ENCODE peak calls at places on chromosomes 1 and 21, in seven cellular contexts. A is natural killer cell, X is adrenal gland, W is AG04450, L is PC-3, T is mammary epithelial cell, I is cardiac muscle cell. E is an unnamed sample.

GRCh38 chr1:9317591-9318331 is 25.1 kb downstream of the SPSB1 start:
- DNase-seq in L (peak), I (peak), W (no peak), A (no peak), X (no peak), T (no peak), E (no peak)

GRCh38 chr1:24526940-24527542 is 24.4 kb downstream of the RCAN3 start:
- DNase-seq in T (no peak), A (no peak), I (peak), W (no peak), L (peak), X (no peak), E (no peak)

GRCh38 chr1:60765204-60765603 is 317.2 kb upstream of the NFIA start:
- DNase-seq in W (no peak), A (no peak), T (peak), X (peak), L (peak), I (peak), E (no peak)

GRCh38 chr1:201820413-201820812 is 8.5 kb upstream of the IPO9 start:
- DNase-seq in W (no peak), X (no peak), L (no peak), A (no peak), I (no peak), T (no peak), E (no peak)

GRCh38 chr21:16942703-16943102 is 570.1 kb upstream of the CXADR start:
- DNase-seq in W (no peak), A (no peak), X (peak), T (peak), I (peak), L (peak), E (no peak)

GRCh38 chr1:161209790-161210409 is 5.2 kb upstream of the FCER1G start:
- DNase-seq in L (peak), I (peak), W (no peak), T (peak), X (peak), A (peak), E (peak)

GRCh38 chr1:170204121-170204520 is 58.4 kb downstream of the NTMT2 start:
- DNase-seq in W (no peak), T (no peak), A (no peak), X (no peak), I (no peak), L (no peak), E (no peak)

GRCh38 chr21:22764222-22764621 is 1766.0 kb downstream of the NCAM2 start:
- DNase-seq in W (no peak), I (no peak), X (no peak), L (no peak), A (no peak), T (no peak), E (no peak)

GRCh38 chr1:115822117-115822516 is 18.8 kb downstream of the NHLH2 start:
- DNase-seq in A (no peak), I (no peak), T (no peak), W (no peak), X (no peak), L (no peak), E (no peak)

GRCh38 chr1:159900086-159900680 is at the start of gene CFAP45:
- DNase-seq in W (no peak), T (peak), L (peak), X (peak), A (no peak), I (peak), E (no peak)

GRCh38 chr1:16173447-16174260 is 17.8 kb upstream of the EPHA2 start:
- DNase-seq in A (no peak), T (peak), W (no peak), I (peak), X (peak), L (peak), E (no peak)

GRCh38 chr1:55060133-55060999 is 21.0 kb downstream of the PCSK9 start:
- DNase-seq in X (no peak), I (no peak), W (no peak), T (no peak), L (no peak), A (no peak), E (no peak)

GRCh38 chr1:181396171-181396670 is 87.1 kb upstream of the CACNA1E start:
- DNase-seq in T (no peak), X (no peak), A (no peak), W (no peak), I (no peak), L (no peak), E (no peak)

GRCh38 chr21:32516729-32517649 is 68.3 kb downstream of the TCP10L start:
- DNase-seq in L (peak), A (no peak), W (peak), T (peak), X (peak), I (peak), E (no peak)

GRCh38 chr1:224528900-224529299 is 87.2 kb upstream of the CNIH3 start:
- DNase-seq in W (peak), X (no peak), I (peak), T (no peak), A (no peak), L (peak), E (no peak)

GRCh38 chr1:198155253-198155652 is 1.5 kb upstream of the NEK7 start:
- DNase-seq in T (peak), W (no peak), L (peak), I (peak), A (no peak), X (no peak), E (no peak)

GRCh38 chr21:29105218-29105617 is 25.2 kb upstream of the MAP3K7CL start:
- DNase-seq in X (no peak), L (peak), W (no peak), T (peak), I (peak), A (no peak), E (no peak)

GRCh38 chr1:219330669-219331068 is 157.0 kb downstream of the LYPLAL1 start:
- DNase-seq in T (no peak), L (peak), I (no peak), W (no peak), X (no peak), A (no peak), E (no peak)

GRCh38 chr1:234478152-234478480 is 863 bp downstream of the TARBP1 start:
- DNase-seq in T (peak), X (no peak), A (peak), W (no peak), I (peak), L (peak), E (no peak)

GRCh38 chr21:34128124-34128523 is 54.7 kb downstream of the MRPS6 start:
- DNase-seq in L (no peak), A (no peak), T (no peak), I (no peak), X (no peak), W (no peak), E (no peak)

GRCh38 chr21:33578214-33578613 is 10.3 kb downstream of the DONSON start:
- DNase-seq in I (peak), A (no peak), T (no peak), L (no peak), X (no peak), W (no peak), E (no peak)

GRCh38 chr1:216314369-216315095 is 108.7 kb downstream of the USH2A start:
- DNase-seq in W (no peak), T (peak), L (peak), I (no peak), A (no peak), X (no peak), E (no peak)

GRCh38 chr1:232622378-232622777 is 7.6 kb downstream of the SIPA1L2 start:
- DNase-seq in I (no peak), W (no peak), X (no peak), A (no peak), T (peak), L (peak), E (no peak)

GRCh38 chr1:23470282-23471070 is 13.5 kb downstream of the ASAP3 start:
- DNase-seq in T (peak), L (no peak), W (no peak), A (no peak), I (peak), X (no peak), E (no peak)

GRCh38 chr1:183218981-183219621 is 33.0 kb downstream of the LAMC2 start:
- DNase-seq in I (no peak), L (no peak), W (no peak), T (no peak), A (no peak), X (no peak), E (no peak)

GRCh38 chr21:44301961-44302406 is 2.1 kb downstream of the PFKL start:
- DNase-seq in W (no peak), T (no peak), L (peak), A (no peak), X (no peak), I (no peak), E (no peak)

GRCh38 chr1:93979718-93980319 is 70.6 kb upstream of the GCLM start:
- DNase-seq in L (peak), I (peak), X (no peak), T (no peak), W (peak), A (no peak), E (no peak)

GRCh38 chr1:23601968-23602876 is 42.9 kb upstream of the ID3 start:
- DNase-seq in T (no peak), X (no peak), W (no peak), L (no peak), A (no peak), I (no peak), E (no peak)

GRCh38 chr1:211215577-211215976 is 43.6 kb upstream of the RCOR3 start:
- DNase-seq in W (no peak), X (no peak), L (no peak), A (no peak), T (no peak), I (no peak), E (no peak)

GRCh38 chr21:15224346-15225086 is 159.7 kb upstream of the NRIP1 start:
- DNase-seq in W (peak), T (peak), I (peak), L (peak), X (no peak), A (no peak), E (no peak)

GRCh38 chr1:59315529-59316433 is 18.9 kb downstream of the FGGY start:
- DNase-seq in X (no peak), W (no peak), A (no peak), I (no peak), L (no peak), T (no peak), E (no peak)

GRCh38 chr1:244074559-244075171 is 23.6 kb downstream of the ZBTB18 start:
- DNase-seq in A (peak), I (no peak), W (no peak), T (no peak), X (no peak), L (no peak), E (peak)

GRCh38 chr1:214548988-214549387 is 2.4 kb downstream of the PTPN14 start:
- DNase-seq in W (no peak), I (peak), L (peak), X (peak), A (no peak), T (peak), E (no peak)

GRCh38 chr1:214551436-214552173 is at the start of gene PTPN14:
- DNase-seq in T (peak), L (peak), I (peak), A (no peak), W (peak), X (peak), E (no peak)

GRCh38 chr1:214551052-214551435 is 358 bp downstream of the PTPN14 start:
- DNase-seq in W (no peak), L (no peak), I (no peak), X (no peak), T (no peak), A (no peak), E (no peak)

GRCh38 chr1:214549604-214550338 is 1.6 kb downstream of the PTPN14 start:
- DNase-seq in L (peak), T (peak), X (no peak), I (peak), W (no peak), A (no peak), E (no peak)

GRCh38 chr1:214550339-214551051 is 907 bp downstream of the PTPN14 start:
- DNase-seq in X (no peak), I (no peak), T (no peak), A (no peak), L (peak), W (no peak), E (no peak)
- TF ChIP-seq CTCF in X (no peak), I (no peak), T (no peak), A (no peak), L (no peak), W (no peak), E (no peak)

GRCh38 chr1:156119503-156120209 is 5.1 kb downstream of the LMNA start:
- DNase-seq in A (no peak), L (peak), T (peak), W (no peak), I (no peak), X (peak), E (no peak)
- TF ChIP-seq CTCF in A (no peak), L (no peak), T (no peak), W (no peak), I (peak), X (no peak), E (no peak)

GRCh38 chr1:31834501-31834900 is 18.7 kb upstream of the SPOCD1 start:
- DNase-seq in X (no peak), L (no peak), W (no peak), T (no peak), I (no peak), A (no peak), E (no peak)
- TF ChIP-seq CTCF in X (no peak), L (peak), W (no peak), T (no peak), I (no peak), A (no peak), E (no peak)

DNA sequence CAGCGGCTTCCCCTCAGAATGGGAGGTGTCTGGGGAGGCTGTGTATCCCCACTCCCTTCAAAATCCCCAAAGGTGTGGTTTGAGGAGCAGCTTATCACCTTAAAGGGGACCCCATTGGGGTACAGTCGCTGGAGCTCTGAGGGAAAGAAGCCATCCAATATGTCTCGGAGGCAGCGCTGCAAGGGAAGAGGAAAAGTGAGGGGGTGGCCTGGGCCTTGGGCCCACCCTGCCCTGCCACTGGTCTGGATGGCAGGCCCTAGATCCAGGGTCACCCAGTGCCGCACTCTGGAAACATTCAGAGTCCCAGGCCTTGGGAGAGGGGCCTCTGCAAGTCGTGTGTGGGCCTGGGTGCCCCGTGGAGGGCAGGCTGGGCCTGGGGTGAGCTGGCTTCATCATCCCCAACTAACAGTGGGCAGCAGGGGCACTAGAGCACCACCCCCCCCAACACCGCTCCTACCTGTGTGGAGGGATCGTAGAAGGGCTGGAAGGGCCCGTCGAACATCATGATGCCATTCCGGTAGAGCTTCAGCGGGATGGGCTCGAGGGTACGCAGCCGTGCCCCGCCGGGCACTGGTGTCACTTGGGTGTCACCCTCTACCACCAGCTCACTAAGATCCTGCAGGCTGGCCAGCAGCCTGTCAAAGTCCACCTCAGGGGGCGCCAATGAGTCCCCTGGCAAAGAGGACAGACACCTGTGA is 5.6 kb downstream of the SH3BGRL3 start:
- DNase-seq in X (peak), L (peak), T (no peak), A (no peak), I (no peak), W (no peak), E (no peak)
- TF ChIP-seq CTCF in X (no peak), L (peak), T (peak), A (peak), I (peak), W (peak), E (no peak)

GRCh38 chr1:167676205-167676915 is 45.4 kb upstream of the MPZL1 start:
- DNase-seq in I (no peak), X (no peak), T (no peak), W (no peak), L (no peak), A (no peak), E (no peak)
- TF ChIP-seq CTCF in I (no peak), X (no peak), T (no peak), W (no peak), L (no peak), A (no peak), E (no peak)

DNA sequence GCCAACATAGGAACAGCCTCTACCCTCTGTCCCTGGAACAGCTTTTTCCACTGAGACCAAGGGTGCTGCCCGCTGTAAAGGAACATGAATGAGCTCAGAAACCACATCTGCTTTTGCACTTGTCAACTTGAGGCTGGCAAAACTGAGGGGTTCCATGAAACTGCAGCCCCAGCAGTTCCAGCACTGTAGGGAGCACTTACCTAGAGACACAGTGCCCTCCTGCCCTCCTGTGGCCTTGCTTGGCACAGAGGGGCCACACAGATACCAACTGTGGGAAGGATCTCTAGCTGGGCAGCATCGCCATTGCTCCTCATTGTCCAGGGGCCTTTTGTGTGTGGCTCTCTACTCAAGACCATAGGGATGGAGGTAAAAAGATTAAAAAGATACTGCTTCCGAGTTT is 51.6 kb downstream of the ITPKB start:
- DNase-seq in I (no peak), T (no peak), W (no peak), X (no peak), L (no peak), A (peak), E (no peak)
- TF ChIP-seq CTCF in I (no peak), T (no peak), W (no peak), X (no peak), L (peak), A (peak), E (no peak)

GRCh38 chr1:177479600-177479999 is 308.8 kb downstream of the BRINP2 start:
- DNase-seq in W (no peak), A (no peak), X (no peak), L (no peak), T (no peak), I (no peak), E (no peak)
- TF ChIP-seq CTCF in W (no peak), A (no peak), X (no peak), L (no peak), T (no peak), I (no peak), E (no peak)